ENCODE peak calls at places on chromosomes 12 and 14, in nine cellular contexts. One of them, this sample, is unnamed.

GRCh38 chr14:45810152-45810872 is 557.3 kb upstream of the MIS18BP1 start:
- DNase-seq in neural crest cell: no peak
- DNase-seq in germinal center: no peak
- DNase-seq in GDM1: peak
- DNase-seq in activated CD4-positive, alpha-beta T cell treated with anti-CD3 and anti-CD28 coated beads, Interleukin-2, amount 10 ng/mL, durations not matched to agents 7 days and 5 days: no peak
- DNase-seq in naive thymus-derived CD8-positive, alpha-beta T cell: no peak
- DNase-seq in T-helper 9 cell: no peak
- DNase-seq in stimulated activated CD4-positive, alpha-beta T cell treated with anti-CD3 and anti-CD28 coated beads, Interleukin-4, amount 100 ng/mL, for 1 hour: no peak
- DNase-seq in endothelial cell: peak
- DNase-seq in this sample: no peak

GRCh38 chr12:48787791-48788521 is 933 bp downstream of the ADCY6 start:
- DNase-seq in neural crest cell: no peak
- DNase-seq in germinal center: no peak
- DNase-seq in GDM1: no peak
- DNase-seq in activated CD4-positive, alpha-beta T cell treated with anti-CD3 and anti-CD28 coated beads, Interleukin-2, amount 10 ng/mL, durations not matched to agents 7 days and 5 days: no peak
- DNase-seq in naive thymus-derived CD8-positive, alpha-beta T cell: no peak
- DNase-seq in T-helper 9 cell: no peak
- DNase-seq in stimulated activated CD4-positive, alpha-beta T cell treated with anti-CD3 and anti-CD28 coated beads, Interleukin-4, amount 100 ng/mL, for 1 hour: no peak
- DNase-seq in endothelial cell: no peak
- DNase-seq in this sample: no peak

GRCh38 chr14:24838945-24839616 is 205.1 kb upstream of the GZMB start:
- DNase-seq in neural crest cell: no peak
- DNase-seq in germinal center: no peak
- DNase-seq in GDM1: no peak
- DNase-seq in activated CD4-positive, alpha-beta T cell treated with anti-CD3 and anti-CD28 coated beads, Interleukin-2, amount 10 ng/mL, durations not matched to agents 7 days and 5 days: no peak
- DNase-seq in naive thymus-derived CD8-positive, alpha-beta T cell: no peak
- DNase-seq in T-helper 9 cell: no peak
- DNase-seq in stimulated activated CD4-positive, alpha-beta T cell treated with anti-CD3 and anti-CD28 coated beads, Interleukin-4, amount 100 ng/mL, for 1 hour: no peak
- DNase-seq in endothelial cell: no peak
- DNase-seq in this sample: no peak

GRCh38 chr12:111447571-111448265 is 42.0 kb downstream of the SH2B3 start:
- DNase-seq in neural crest cell: no peak
- DNase-seq in germinal center: no peak
- DNase-seq in GDM1: no peak
- DNase-seq in activated CD4-positive, alpha-beta T cell treated with anti-CD3 and anti-CD28 coated beads, Interleukin-2, amount 10 ng/mL, durations not matched to agents 7 days and 5 days: no peak
- DNase-seq in naive thymus-derived CD8-positive, alpha-beta T cell: no peak
- DNase-seq in T-helper 9 cell: no peak
- DNase-seq in stimulated activated CD4-positive, alpha-beta T cell treated with anti-CD3 and anti-CD28 coated beads, Interleukin-4, amount 100 ng/mL, for 1 hour: no peak
- DNase-seq in endothelial cell: no peak
- DNase-seq in this sample: no peak

GRCh38 chr14:22380511-22381455 is 208.2 kb downstream of the DAD1 start:
- DNase-seq in neural crest cell: no peak
- DNase-seq in germinal center: no peak
- DNase-seq in GDM1: no peak
- DNase-seq in activated CD4-positive, alpha-beta T cell treated with anti-CD3 and anti-CD28 coated beads, Interleukin-2, amount 10 ng/mL, durations not matched to agents 7 days and 5 days: no peak
- DNase-seq in naive thymus-derived CD8-positive, alpha-beta T cell: no peak
- DNase-seq in T-helper 9 cell: no peak
- DNase-seq in stimulated activated CD4-positive, alpha-beta T cell treated with anti-CD3 and anti-CD28 coated beads, Interleukin-4, amount 100 ng/mL, for 1 hour: no peak
- DNase-seq in endothelial cell: no peak
- DNase-seq in this sample: no peak

GRCh38 chr14:85574849-85575616 is 45.1 kb downstream of the FLRT2 start:
- DNase-seq in neural crest cell: no peak
- DNase-seq in germinal center: no peak
- DNase-seq in GDM1: no peak
- DNase-seq in activated CD4-positive, alpha-beta T cell treated with anti-CD3 and anti-CD28 coated beads, Interleukin-2, amount 10 ng/mL, durations not matched to agents 7 days and 5 days: no peak
- DNase-seq in naive thymus-derived CD8-positive, alpha-beta T cell: no peak
- DNase-seq in T-helper 9 cell: no peak
- DNase-seq in stimulated activated CD4-positive, alpha-beta T cell treated with anti-CD3 and anti-CD28 coated beads, Interleukin-4, amount 100 ng/mL, for 1 hour: no peak
- DNase-seq in endothelial cell: no peak
- DNase-seq in this sample: no peak

GRCh38 chr12:96239711-96240234 is 45.6 kb downstream of the ELK3 start:
- DNase-seq in neural crest cell: no peak
- DNase-seq in germinal center: no peak
- DNase-seq in GDM1: no peak
- DNase-seq in activated CD4-positive, alpha-beta T cell treated with anti-CD3 and anti-CD28 coated beads, Interleukin-2, amount 10 ng/mL, durations not matched to agents 7 days and 5 days: no peak
- DNase-seq in naive thymus-derived CD8-positive, alpha-beta T cell: no peak
- DNase-seq in T-helper 9 cell: no peak
- DNase-seq in stimulated activated CD4-positive, alpha-beta T cell treated with anti-CD3 and anti-CD28 coated beads, Interleukin-4, amount 100 ng/mL, for 1 hour: no peak
- DNase-seq in endothelial cell: no peak
- DNase-seq in this sample: no peak

GRCh38 chr14:90666571-90666970 is 149.7 kb downstream of the TTC7B start:
- DNase-seq in neural crest cell: no peak
- DNase-seq in germinal center: no peak
- DNase-seq in GDM1: no peak
- DNase-seq in activated CD4-positive, alpha-beta T cell treated with anti-CD3 and anti-CD28 coated beads, Interleukin-2, amount 10 ng/mL, durations not matched to agents 7 days and 5 days: no peak
- DNase-seq in naive thymus-derived CD8-positive, alpha-beta T cell: no peak
- DNase-seq in T-helper 9 cell: no peak
- DNase-seq in stimulated activated CD4-positive, alpha-beta T cell treated with anti-CD3 and anti-CD28 coated beads, Interleukin-4, amount 100 ng/mL, for 1 hour: no peak
- DNase-seq in endothelial cell: no peak
- DNase-seq in this sample: no peak

GRCh38 chr14:99969673-99970322 is 95.4 kb upstream of the EVL start:
- DNase-seq in neural crest cell: no peak
- DNase-seq in germinal center: no peak
- DNase-seq in GDM1: no peak
- DNase-seq in activated CD4-positive, alpha-beta T cell treated with anti-CD3 and anti-CD28 coated beads, Interleukin-2, amount 10 ng/mL, durations not matched to agents 7 days and 5 days: no peak
- DNase-seq in naive thymus-derived CD8-positive, alpha-beta T cell: no peak
- DNase-seq in T-helper 9 cell: no peak
- DNase-seq in stimulated activated CD4-positive, alpha-beta T cell treated with anti-CD3 and anti-CD28 coated beads, Interleukin-4, amount 100 ng/mL, for 1 hour: no peak
- DNase-seq in endothelial cell: no peak
- DNase-seq in this sample: no peak

GRCh38 chr12:57238854-57239554 is 9.5 kb downstream of the SHMT2 start:
- DNase-seq in neural crest cell: peak
- DNase-seq in germinal center: peak
- DNase-seq in GDM1: peak
- DNase-seq in activated CD4-positive, alpha-beta T cell treated with anti-CD3 and anti-CD28 coated beads, Interleukin-2, amount 10 ng/mL, durations not matched to agents 7 days and 5 days: peak
- DNase-seq in naive thymus-derived CD8-positive, alpha-beta T cell: peak
- DNase-seq in T-helper 9 cell: peak
- DNase-seq in stimulated activated CD4-positive, alpha-beta T cell treated with anti-CD3 and anti-CD28 coated beads, Interleukin-4, amount 100 ng/mL, for 1 hour: peak
- DNase-seq in endothelial cell: peak
- DNase-seq in this sample: peak

GRCh38 chr12:126247936-126248335 is 1182.7 kb downstream of the AACS start:
- DNase-seq in neural crest cell: no peak
- DNase-seq in germinal center: no peak
- DNase-seq in GDM1: no peak
- DNase-seq in activated CD4-positive, alpha-beta T cell treated with anti-CD3 and anti-CD28 coated beads, Interleukin-2, amount 10 ng/mL, durations not matched to agents 7 days and 5 days: no peak
- DNase-seq in naive thymus-derived CD8-positive, alpha-beta T cell: no peak
- DNase-seq in T-helper 9 cell: no peak
- DNase-seq in stimulated activated CD4-positive, alpha-beta T cell treated with anti-CD3 and anti-CD28 coated beads, Interleukin-4, amount 100 ng/mL, for 1 hour: no peak
- DNase-seq in endothelial cell: no peak
- DNase-seq in this sample: no peak

GRCh38 chr12:45913631-45914030 is 76.7 kb downstream of the SCAF11 start:
- DNase-seq in neural crest cell: no peak
- DNase-seq in germinal center: peak
- DNase-seq in GDM1: no peak
- DNase-seq in activated CD4-positive, alpha-beta T cell treated with anti-CD3 and anti-CD28 coated beads, Interleukin-2, amount 10 ng/mL, durations not matched to agents 7 days and 5 days: no peak
- DNase-seq in naive thymus-derived CD8-positive, alpha-beta T cell: no peak
- DNase-seq in T-helper 9 cell: no peak
- DNase-seq in stimulated activated CD4-positive, alpha-beta T cell treated with anti-CD3 and anti-CD28 coated beads, Interleukin-4, amount 100 ng/mL, for 1 hour: no peak
- DNase-seq in endothelial cell: no peak
- DNase-seq in this sample: no peak

GRCh38 chr12:40525054-40525453 is 167.2 kb upstream of the CNTN1 start:
- DNase-seq in neural crest cell: no peak
- DNase-seq in germinal center: no peak
- DNase-seq in GDM1: no peak
- DNase-seq in activated CD4-positive, alpha-beta T cell treated with anti-CD3 and anti-CD28 coated beads, Interleukin-2, amount 10 ng/mL, durations not matched to agents 7 days and 5 days: no peak
- DNase-seq in naive thymus-derived CD8-positive, alpha-beta T cell: no peak
- DNase-seq in T-helper 9 cell: no peak
- DNase-seq in stimulated activated CD4-positive, alpha-beta T cell treated with anti-CD3 and anti-CD28 coated beads, Interleukin-4, amount 100 ng/mL, for 1 hour: no peak
- DNase-seq in endothelial cell: no peak
- DNase-seq in this sample: no peak

GRCh38 chr12:17588968-17589367 is 501.0 kb downstream of the RERGL start:
- DNase-seq in neural crest cell: peak
- DNase-seq in germinal center: no peak
- DNase-seq in GDM1: no peak
- DNase-seq in activated CD4-positive, alpha-beta T cell treated with anti-CD3 and anti-CD28 coated beads, Interleukin-2, amount 10 ng/mL, durations not matched to agents 7 days and 5 days: no peak
- DNase-seq in naive thymus-derived CD8-positive, alpha-beta T cell: no peak
- DNase-seq in T-helper 9 cell: no peak
- DNase-seq in stimulated activated CD4-positive, alpha-beta T cell treated with anti-CD3 and anti-CD28 coated beads, Interleukin-4, amount 100 ng/mL, for 1 hour: no peak
- DNase-seq in endothelial cell: peak
- DNase-seq in this sample: no peak

GRCh38 chr12:119578112-119578511 is 15.5 kb upstream of the TMEM233 start:
- DNase-seq in neural crest cell: no peak
- DNase-seq in germinal center: no peak
- DNase-seq in GDM1: no peak
- DNase-seq in activated CD4-positive, alpha-beta T cell treated with anti-CD3 and anti-CD28 coated beads, Interleukin-2, amount 10 ng/mL, durations not matched to agents 7 days and 5 days: no peak
- DNase-seq in naive thymus-derived CD8-positive, alpha-beta T cell: no peak
- DNase-seq in T-helper 9 cell: no peak
- DNase-seq in stimulated activated CD4-positive, alpha-beta T cell treated with anti-CD3 and anti-CD28 coated beads, Interleukin-4, amount 100 ng/mL, for 1 hour: no peak
- DNase-seq in endothelial cell: no peak
- DNase-seq in this sample: no peak

GRCh38 chr14:31207287-31207745 is 277 bp downstream of the HECTD1 start:
- DNase-seq in neural crest cell: no peak
- DNase-seq in germinal center: no peak
- DNase-seq in GDM1: no peak
- DNase-seq in activated CD4-positive, alpha-beta T cell treated with anti-CD3 and anti-CD28 coated beads, Interleukin-2, amount 10 ng/mL, durations not matched to agents 7 days and 5 days: no peak
- DNase-seq in naive thymus-derived CD8-positive, alpha-beta T cell: no peak
- DNase-seq in T-helper 9 cell: no peak
- DNase-seq in stimulated activated CD4-positive, alpha-beta T cell treated with anti-CD3 and anti-CD28 coated beads, Interleukin-4, amount 100 ng/mL, for 1 hour: no peak
- DNase-seq in endothelial cell: no peak
- DNase-seq in this sample: no peak

GRCh38 chr14:87992720-87993484 is at the start of gene GALC:
- DNase-seq in neural crest cell: peak
- DNase-seq in germinal center: peak
- DNase-seq in GDM1: no peak
- DNase-seq in activated CD4-positive, alpha-beta T cell treated with anti-CD3 and anti-CD28 coated beads, Interleukin-2, amount 10 ng/mL, durations not matched to agents 7 days and 5 days: peak
- DNase-seq in naive thymus-derived CD8-positive, alpha-beta T cell: peak
- DNase-seq in T-helper 9 cell: peak
- DNase-seq in stimulated activated CD4-positive, alpha-beta T cell treated with anti-CD3 and anti-CD28 coated beads, Interleukin-4, amount 100 ng/mL, for 1 hour: peak
- DNase-seq in endothelial cell: peak
- DNase-seq in this sample: peak

GRCh38 chr12:121693155-121693554 is 19.4 kb upstream of the TMEM120B start:
- DNase-seq in neural crest cell: no peak
- DNase-seq in germinal center: no peak
- DNase-seq in GDM1: no peak
- DNase-seq in activated CD4-positive, alpha-beta T cell treated with anti-CD3 and anti-CD28 coated beads, Interleukin-2, amount 10 ng/mL, durations not matched to agents 7 days and 5 days: no peak
- DNase-seq in naive thymus-derived CD8-positive, alpha-beta T cell: no peak
- DNase-seq in T-helper 9 cell: no peak
- DNase-seq in stimulated activated CD4-positive, alpha-beta T cell treated with anti-CD3 and anti-CD28 coated beads, Interleukin-4, amount 100 ng/mL, for 1 hour: no peak
- DNase-seq in endothelial cell: no peak
- DNase-seq in this sample: no peak

GRCh38 chr14:80055226-80055625 is 156.1 kb downstream of the DIO2 start:
- DNase-seq in neural crest cell: no peak
- DNase-seq in germinal center: no peak
- DNase-seq in GDM1: no peak
- DNase-seq in activated CD4-positive, alpha-beta T cell treated with anti-CD3 and anti-CD28 coated beads, Interleukin-2, amount 10 ng/mL, durations not matched to agents 7 days and 5 days: no peak
- DNase-seq in naive thymus-derived CD8-positive, alpha-beta T cell: no peak
- DNase-seq in T-helper 9 cell: no peak
- DNase-seq in stimulated activated CD4-positive, alpha-beta T cell treated with anti-CD3 and anti-CD28 coated beads, Interleukin-4, amount 100 ng/mL, for 1 hour: no peak
- DNase-seq in endothelial cell: no peak
- DNase-seq in this sample: no peak

GRCh38 chr12:94769746-94770396 is 119.5 kb upstream of the TMCC3 start:
- DNase-seq in neural crest cell: no peak
- DNase-seq in germinal center: no peak
- DNase-seq in GDM1: no peak
- DNase-seq in activated CD4-positive, alpha-beta T cell treated with anti-CD3 and anti-CD28 coated beads, Interleukin-2, amount 10 ng/mL, durations not matched to agents 7 days and 5 days: no peak
- DNase-seq in naive thymus-derived CD8-positive, alpha-beta T cell: no peak
- DNase-seq in T-helper 9 cell: no peak
- DNase-seq in stimulated activated CD4-positive, alpha-beta T cell treated with anti-CD3 and anti-CD28 coated beads, Interleukin-4, amount 100 ng/mL, for 1 hour: no peak
- DNase-seq in endothelial cell: no peak
- DNase-seq in this sample: no peak

GRCh38 chr12:114669501-114670256 is 14.3 kb downstream of the TBX3 start:
- DNase-seq in neural crest cell: no peak
- DNase-seq in germinal center: no peak
- DNase-seq in GDM1: no peak
- DNase-seq in activated CD4-positive, alpha-beta T cell treated with anti-CD3 and anti-CD28 coated beads, Interleukin-2, amount 10 ng/mL, durations not matched to agents 7 days and 5 days: no peak
- DNase-seq in naive thymus-derived CD8-positive, alpha-beta T cell: no peak
- DNase-seq in T-helper 9 cell: no peak
- DNase-seq in stimulated activated CD4-positive, alpha-beta T cell treated with anti-CD3 and anti-CD28 coated beads, Interleukin-4, amount 100 ng/mL, for 1 hour: no peak
- DNase-seq in endothelial cell: no peak
- DNase-seq in this sample: no peak

GRCh38 chr12:26402648-26403047 is 207.3 kb downstream of the SSPN start:
- DNase-seq in neural crest cell: no peak
- DNase-seq in germinal center: peak
- DNase-seq in GDM1: no peak
- DNase-seq in activated CD4-positive, alpha-beta T cell treated with anti-CD3 and anti-CD28 coated beads, Interleukin-2, amount 10 ng/mL, durations not matched to agents 7 days and 5 days: no peak
- DNase-seq in naive thymus-derived CD8-positive, alpha-beta T cell: no peak
- DNase-seq in T-helper 9 cell: no peak
- DNase-seq in stimulated activated CD4-positive, alpha-beta T cell treated with anti-CD3 and anti-CD28 coated beads, Interleukin-4, amount 100 ng/mL, for 1 hour: no peak
- DNase-seq in endothelial cell: no peak
- DNase-seq in this sample: peak

GRCh38 chr12:130104114-130104513 is 58.1 kb upstream of the FZD10 start:
- DNase-seq in neural crest cell: no peak
- DNase-seq in germinal center: no peak
- DNase-seq in GDM1: no peak
- DNase-seq in activated CD4-positive, alpha-beta T cell treated with anti-CD3 and anti-CD28 coated beads, Interleukin-2, amount 10 ng/mL, durations not matched to agents 7 days and 5 days: no peak
- DNase-seq in naive thymus-derived CD8-positive, alpha-beta T cell: no peak
- DNase-seq in T-helper 9 cell: no peak
- DNase-seq in stimulated activated CD4-positive, alpha-beta T cell treated with anti-CD3 and anti-CD28 coated beads, Interleukin-4, amount 100 ng/mL, for 1 hour: no peak
- DNase-seq in endothelial cell: no peak
- DNase-seq in this sample: no peak

GRCh38 chr14:75449703-75450102 is 21.9 kb downstream of the JDP2 start:
- DNase-seq in neural crest cell: no peak
- DNase-seq in germinal center: no peak
- DNase-seq in GDM1: no peak
- DNase-seq in activated CD4-positive, alpha-beta T cell treated with anti-CD3 and anti-CD28 coated beads, Interleukin-2, amount 10 ng/mL, durations not matched to agents 7 days and 5 days: no peak
- DNase-seq in naive thymus-derived CD8-positive, alpha-beta T cell: no peak
- DNase-seq in T-helper 9 cell: no peak
- DNase-seq in stimulated activated CD4-positive, alpha-beta T cell treated with anti-CD3 and anti-CD28 coated beads, Interleukin-4, amount 100 ng/mL, for 1 hour: no peak
- DNase-seq in endothelial cell: no peak
- DNase-seq in this sample: no peak